ENCODE peak calls at places on chromosomes 5 and 9, in five cellular contexts. Q is fibroblast of the aortic adventitia; Z is heart right ventricle; F is CD8-positive, alpha-beta memory T cell; W is AG09309. U is an unnamed sample.
A peak's percentile ranks its signal among the peaks of the same experiment; 100 is the strongest.

GRCh38 chr5:16483361-16483760 is 17.8 kb upstream of the ZNF622 start:
- DNase-seq in Q (no peak), Z (no peak), F (no peak), W (no peak), U (no peak)

GRCh38 chr5:145324101-145324500 is 511.0 kb downstream of the PRELID2 start:
- DNase-seq in Q (peak; percentile 31), Z (no peak), F (no peak), W (no peak), U (no peak)

GRCh38 chr5:67100301-67100700 is 96.3 kb downstream of the CD180 start:
- DNase-seq in Q (no peak), Z (no peak), F (no peak), W (no peak), U (no peak)

GRCh38 chr9:129549684-129550083 is 71.2 kb downstream of the C9orf50 start:
- DNase-seq in Q (peak; percentile 51), Z (peak; percentile 51), F (no peak), W (no peak), U (peak; percentile 69)

GRCh38 chr5:87803352-87803751 is 390.6 kb upstream of the CCNH start:
- DNase-seq in Q (no peak), Z (no peak), F (no peak), W (no peak), U (no peak)

GRCh38 chr5:56085205-56085604 is 90.4 kb upstream of the IL6ST start:
- DNase-seq in Q (peak; percentile 57), Z (no peak), F (no peak), W (no peak), U (no peak)

GRCh38 chr9:87193925-87194380 is 246.6 kb upstream of the GAS1 start:
- DNase-seq in Q (peak; percentile 91), Z (no peak), F (no peak), W (peak; percentile 98), U (no peak)

GRCh38 chr5:33400675-33401074 is 40.1 kb upstream of the TARS1 start:
- DNase-seq in Q (no peak), Z (no peak), F (no peak), W (no peak), U (no peak)

GRCh38 chr9:115694991-115695390 is 458.6 kb upstream of the PAPPA start:
- DNase-seq in Q (peak; percentile 57), Z (no peak), F (no peak), W (no peak), U (no peak)

GRCh38 chr9:136136127-136136445 is 17.4 kb upstream of the TMEM250 start:
- DNase-seq in Q (no peak), Z (no peak), F (no peak), W (no peak), U (no peak)

GRCh38 chr9:129585352-129585751 is 35.5 kb downstream of the C9orf50 start:
- DNase-seq in Q (no peak), Z (no peak), F (no peak), W (no peak), U (no peak)

GRCh38 chr5:40904205-40904993 is 4.9 kb upstream of the C7 start:
- DNase-seq in Q (peak; percentile 93), Z (peak; percentile 34), F (no peak), W (peak; percentile 18), U (peak; percentile 53)

DNA sequence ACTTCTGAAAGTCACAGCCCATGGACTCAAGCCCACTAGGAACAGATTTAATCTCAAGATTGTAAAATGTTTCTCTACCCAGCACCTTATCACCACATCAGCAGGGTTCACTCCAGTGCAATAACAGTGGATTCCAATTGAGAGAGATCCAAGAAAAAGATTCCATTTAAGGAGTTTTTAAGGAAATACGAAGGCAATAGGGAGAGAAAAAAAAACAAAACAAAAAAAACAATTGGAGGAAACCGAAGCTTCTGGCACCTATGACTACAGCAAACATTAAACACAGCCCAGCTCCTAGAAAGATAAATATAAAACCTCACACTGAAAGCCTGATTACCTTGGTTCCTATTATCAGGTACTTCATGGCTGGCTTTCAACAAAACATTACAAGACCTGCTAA is 192.7 kb downstream of the DAB2IP start:
- DNase-seq in Q (peak; percentile 76), Z (no peak), F (no peak), W (no peak), U (no peak)
- H3K4me3 ChIP-seq in Q (no peak overlapping the region), Z (no peak overlapping the region), F (no peak overlapping the region), W (no peak overlapping the region), U (no peak overlapping the region)

DNA sequence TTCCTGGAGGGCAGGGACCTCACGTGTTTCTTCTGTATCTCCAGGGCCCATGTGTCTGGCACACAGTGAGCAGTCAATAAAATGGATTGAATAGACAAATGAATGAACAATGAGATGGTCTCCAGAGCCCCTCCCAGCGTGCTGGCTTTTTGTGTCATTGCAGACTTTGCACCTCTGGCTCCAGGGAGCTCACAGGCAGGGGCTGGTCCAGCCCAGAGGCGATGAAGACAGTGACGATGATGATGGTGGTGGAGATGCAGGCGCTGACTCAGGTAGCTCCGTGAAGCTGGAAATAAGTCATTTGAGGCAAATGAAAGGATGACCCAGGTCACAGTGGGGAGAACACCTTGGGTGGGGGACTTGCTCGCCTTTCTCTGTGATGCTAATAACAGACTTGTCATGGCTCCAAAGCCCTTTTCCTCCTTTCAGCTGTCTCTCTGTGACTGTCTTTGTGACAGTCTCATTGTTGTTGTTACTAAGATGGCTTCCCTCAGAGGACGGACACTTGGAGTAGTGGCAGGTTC is 30.4 kb upstream of the FABP6 start:
- DNase-seq in Q (no peak), Z (no peak), F (no peak), W (no peak), U (no peak)
- H3K4me3 ChIP-seq in Q (peak overlapping the region; percentile 17), Z (peak overlapping the region; percentile 43), F (no peak overlapping the region), W (no peak overlapping the region), U (peak overlapping the region; percentile 28)

DNA sequence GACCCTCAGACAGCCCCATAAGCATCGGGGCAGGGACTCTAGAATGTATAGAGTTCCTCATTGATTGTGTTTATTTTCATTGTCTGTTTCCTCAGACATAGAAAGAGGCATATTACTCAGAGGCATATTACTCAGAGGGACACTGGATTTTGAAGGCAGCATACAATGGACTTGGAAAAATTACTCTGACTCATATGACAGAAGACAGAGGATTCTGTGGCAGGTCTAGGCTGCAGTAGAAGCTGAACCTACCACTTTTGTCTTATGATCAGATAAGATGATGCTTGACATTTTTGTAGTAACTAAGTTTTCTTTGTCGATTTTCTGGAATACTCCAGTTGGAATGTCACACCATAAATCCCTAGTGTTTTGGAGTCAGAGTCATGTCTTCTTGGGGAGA is 105.2 kb downstream of the ST8SIA4 start:
- DNase-seq in Q (peak; percentile 71), Z (no peak), F (no peak), W (no peak), U (no peak)
- H3K4me3 ChIP-seq in Q (no peak overlapping the region), Z (no peak overlapping the region), F (no peak overlapping the region), W (no peak overlapping the region), U (no peak overlapping the region)

GRCh38 chr5:140857987-140858240 is 2.2 kb downstream of the PCDHA10 start:
- DNase-seq in Q (no peak), Z (no peak), F (no peak), W (no peak), U (no peak)

GRCh38 chr5:140857177-140857986 is 1.7 kb downstream of the PCDHA10 start:
- DNase-seq in Q (no peak), Z (no peak), F (no peak), W (no peak), U (no peak)

DNA sequence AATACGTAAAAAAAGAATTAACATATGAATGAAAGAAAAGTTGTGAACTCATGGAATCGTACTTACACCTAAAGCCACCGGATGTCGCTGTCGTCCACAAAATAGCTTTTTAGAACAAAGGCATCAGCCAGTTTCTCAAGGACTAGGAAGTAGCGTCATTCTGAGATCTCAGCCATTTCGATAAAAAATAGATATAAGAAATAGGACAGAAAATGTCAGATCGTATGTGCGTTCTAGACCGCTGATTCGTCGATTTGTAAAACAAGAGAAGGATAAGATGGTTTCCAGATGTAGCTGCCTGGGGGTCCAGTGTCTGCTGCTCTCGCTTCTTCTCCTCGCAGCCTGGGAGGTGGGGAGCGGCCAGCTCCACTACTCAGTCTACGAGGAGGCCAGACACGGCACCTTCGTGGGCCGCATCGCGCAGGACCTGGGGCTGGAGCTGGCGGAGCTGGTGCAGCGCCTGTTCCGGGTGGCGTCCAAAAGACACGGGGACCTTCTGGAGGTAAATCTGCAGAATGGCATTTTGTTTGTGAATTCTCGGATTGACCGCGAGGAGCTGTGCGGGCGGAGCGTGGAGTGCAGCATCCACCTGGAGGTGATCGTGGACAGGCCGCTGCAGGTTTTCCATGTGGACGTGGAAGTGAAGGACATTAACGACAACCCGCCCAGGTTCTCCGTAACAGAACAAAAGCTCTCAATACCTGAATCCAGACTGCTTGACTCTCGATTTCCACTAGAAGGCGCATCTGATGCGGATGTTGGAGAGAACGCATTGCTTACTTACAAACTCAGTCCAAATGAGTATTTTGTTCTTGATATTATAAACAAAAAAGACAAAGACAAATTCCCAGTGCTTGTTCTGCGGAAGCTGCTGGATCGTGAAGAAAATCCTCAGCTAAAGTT is at the start of gene PCDHA10:
- DNase-seq in Q (peak; percentile 1), Z (no peak), F (no peak), W (no peak), U (peak; percentile 75)
- H3K4me3 ChIP-seq in Q (no peak within 1 kb of the TSS), Z (peak within 1 kb of the TSS; percentile 16), F (no peak within 1 kb of the TSS), W (peak within 1 kb of the TSS; percentile 28), U (peak within 1 kb of the TSS; percentile 41)

DNA sequence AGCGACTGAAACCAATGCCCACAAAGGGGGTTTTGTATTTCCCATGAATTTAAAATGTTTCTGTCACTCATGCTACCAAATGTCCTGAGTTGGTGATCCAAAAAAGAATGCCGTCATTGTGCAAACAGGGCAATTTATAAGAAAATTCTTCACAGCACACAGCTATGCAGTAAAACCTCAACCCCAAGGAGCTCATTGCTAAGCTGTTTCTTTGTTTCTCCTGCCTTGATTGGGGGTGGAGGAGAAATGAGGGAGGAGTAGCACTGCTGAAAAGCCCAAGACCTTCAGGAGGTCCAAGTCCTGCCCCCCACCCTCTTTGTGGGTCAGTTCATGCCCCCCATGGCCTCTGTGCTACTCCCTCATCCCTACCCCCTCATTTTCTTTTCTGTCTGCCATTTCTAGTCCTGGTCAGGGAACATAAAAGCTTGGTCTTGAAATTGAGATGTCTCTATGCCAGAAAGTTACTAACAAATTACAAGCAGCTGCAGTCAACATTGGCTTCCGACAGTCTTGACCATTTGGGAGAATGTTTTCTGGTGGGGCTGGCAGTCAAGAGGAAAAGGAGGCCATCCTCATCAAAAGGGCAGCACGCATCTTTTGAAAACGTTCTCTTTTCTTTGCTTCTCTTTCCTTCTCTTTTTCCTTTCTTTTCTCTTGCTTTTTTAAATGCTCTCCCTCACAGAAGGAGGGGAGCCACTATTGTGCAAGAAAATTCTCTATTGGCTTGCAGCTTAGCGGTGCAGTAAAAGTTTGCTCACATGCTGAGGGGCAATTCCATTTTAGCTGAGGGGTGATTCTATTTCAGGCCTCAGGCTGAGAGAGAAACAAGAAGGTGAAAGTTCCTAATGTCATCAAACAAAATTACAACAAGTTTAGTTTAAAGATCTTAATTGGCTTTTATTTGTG is 133.4 kb downstream of the GCNT1 start:
- DNase-seq in Q (peak; percentile 67), Z (no peak), F (no peak), W (peak; percentile 43), U (peak; percentile 44)
- H3K4me3 ChIP-seq in Q (no peak overlapping the region), Z (no peak overlapping the region), F (no peak overlapping the region), W (no peak overlapping the region), U (no peak overlapping the region)

GRCh38 chr9:124871156-124871561 is 9.2 kb downstream of the ARPC5L start:
- DNase-seq in Q (no peak), Z (no peak), F (no peak), W (no peak), U (no peak)
- H3K4me3 ChIP-seq in Q (peak overlapping the region; percentile 91), Z (no peak overlapping the region), F (peak overlapping the region; percentile 76), W (peak overlapping the region; percentile 99), U (no peak overlapping the region)

DNA sequence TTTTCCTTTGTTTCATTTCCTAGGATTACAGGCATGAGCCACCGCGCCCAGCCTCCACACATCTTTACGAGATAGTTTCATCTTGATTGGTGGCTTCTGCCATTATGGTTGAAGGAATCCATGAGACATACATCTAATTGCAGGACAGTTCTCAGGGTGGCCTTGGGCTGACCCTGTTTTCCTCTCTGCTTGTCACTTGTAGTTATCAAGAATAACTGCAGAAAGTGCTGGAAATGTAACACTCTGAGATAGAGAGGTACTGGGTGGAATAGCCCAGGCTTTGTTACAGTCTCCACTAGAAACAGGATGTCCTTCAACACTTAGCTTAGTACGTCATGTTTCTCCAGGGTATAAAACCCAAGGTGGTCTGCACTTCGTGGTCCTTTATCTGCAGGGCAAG is 10.7 kb downstream of the UGT3A2 start:
- DNase-seq in Q (no peak), Z (no peak), F (no peak), W (no peak), U (no peak)
- H3K4me3 ChIP-seq in Q (no peak overlapping the region), Z (no peak overlapping the region), F (no peak overlapping the region), W (no peak overlapping the region), U (no peak overlapping the region)